ENCODE peak calls at places on chromosomes 5 and 9, in five cellular contexts. One of them, this sample, is unnamed. For H3K79me2, the result is how much of the 10 kb centered on the place peaks cover.

GRCh38 chr9:90107864-90108263 is 503.1 kb downstream of the GADD45G start:
- DNase-seq in neural progenitor cell: no peak
- DNase-seq in mammary epithelial cell: no peak
- DNase-seq in GM23248: no peak
- DNase-seq in GM23338: no peak
- DNase-seq in this sample: no peak

GRCh38 chr5:159210306-159210722 is 961 bp upstream of the RNF145 start:
- DNase-seq in neural progenitor cell: no peak
- DNase-seq in mammary epithelial cell: peak
- DNase-seq in GM23248: peak
- DNase-seq in GM23338: no peak
- DNase-seq in this sample: no peak

GRCh38 chr9:123316053-123316718 is 39.8 kb upstream of the CRB2 start:
- DNase-seq in neural progenitor cell: no peak
- DNase-seq in mammary epithelial cell: no peak
- DNase-seq in GM23248: no peak
- DNase-seq in GM23338: no peak
- DNase-seq in this sample: no peak

GRCh38 chr5:179700401-179700918 is 1.7 kb downstream of the CANX start:
- DNase-seq in neural progenitor cell: no peak
- DNase-seq in mammary epithelial cell: peak
- DNase-seq in GM23248: peak
- DNase-seq in GM23338: peak
- DNase-seq in this sample: no peak

GRCh38 chr5:115962565-115963402 is 509 bp downstream of the LVRN start:
- DNase-seq in neural progenitor cell: peak
- DNase-seq in mammary epithelial cell: no peak
- DNase-seq in GM23248: peak
- DNase-seq in GM23338: peak
- DNase-seq in this sample: no peak

GRCh38 chr9:13759624-13760023 is 480.1 kb upstream of the MPDZ start:
- DNase-seq in neural progenitor cell: peak
- DNase-seq in mammary epithelial cell: no peak
- DNase-seq in GM23248: no peak
- DNase-seq in GM23338: no peak
- DNase-seq in this sample: no peak

GRCh38 chr5:73104326-73104725 is 16.0 kb upstream of the TMEM171 start:
- DNase-seq in neural progenitor cell: peak
- DNase-seq in mammary epithelial cell: no peak
- DNase-seq in GM23248: no peak
- DNase-seq in GM23338: no peak
- DNase-seq in this sample: no peak

GRCh38 chr5:16522096-16522495 is 56.5 kb upstream of the ZNF622 start:
- DNase-seq in neural progenitor cell: no peak
- DNase-seq in mammary epithelial cell: no peak
- DNase-seq in GM23248: no peak
- DNase-seq in GM23338: no peak
- DNase-seq in this sample: no peak

GRCh38 chr9:89842267-89842768 is 237.5 kb downstream of the GADD45G start:
- DNase-seq in neural progenitor cell: no peak
- DNase-seq in mammary epithelial cell: no peak
- DNase-seq in GM23248: no peak
- DNase-seq in GM23338: no peak
- DNase-seq in this sample: no peak

GRCh38 chr9:16143310-16143709 is 590.5 kb downstream of the CCDC171 start:
- DNase-seq in neural progenitor cell: no peak
- DNase-seq in mammary epithelial cell: no peak
- DNase-seq in GM23248: no peak
- DNase-seq in GM23338: no peak
- DNase-seq in this sample: no peak

GRCh38 chr5:150618188-150618587 is 22.3 kb upstream of the SYNPO start:
- DNase-seq in neural progenitor cell: no peak
- DNase-seq in mammary epithelial cell: no peak
- DNase-seq in GM23248: no peak
- DNase-seq in GM23338: no peak
- DNase-seq in this sample: no peak

GRCh38 chr5:71757590-71758543 is 38.8 kb downstream of the CARTPT start:
- DNase-seq in neural progenitor cell: peak
- DNase-seq in mammary epithelial cell: peak
- DNase-seq in GM23248: peak
- DNase-seq in GM23338: peak
- DNase-seq in this sample: peak

GRCh38 chr5:132294728-132295504 is 722 bp downstream of the SLC22A4 start:
- DNase-seq in neural progenitor cell: peak
- DNase-seq in mammary epithelial cell: peak
- DNase-seq in GM23248: peak
- DNase-seq in GM23338: peak
- DNase-seq in this sample: peak

GRCh38 chr5:175663191-175664184 is 5.6 kb downstream of the HRH2 start:
- DNase-seq in neural progenitor cell: no peak
- DNase-seq in mammary epithelial cell: no peak
- DNase-seq in GM23248: no peak
- DNase-seq in GM23338: no peak
- DNase-seq in this sample: no peak

GRCh38 chr5:137627730-137628129 is 108.2 kb downstream of the KLHL3 start:
- DNase-seq in neural progenitor cell: no peak
- DNase-seq in mammary epithelial cell: no peak
- DNase-seq in GM23248: no peak
- DNase-seq in GM23338: no peak
- DNase-seq in this sample: no peak

DNA sequence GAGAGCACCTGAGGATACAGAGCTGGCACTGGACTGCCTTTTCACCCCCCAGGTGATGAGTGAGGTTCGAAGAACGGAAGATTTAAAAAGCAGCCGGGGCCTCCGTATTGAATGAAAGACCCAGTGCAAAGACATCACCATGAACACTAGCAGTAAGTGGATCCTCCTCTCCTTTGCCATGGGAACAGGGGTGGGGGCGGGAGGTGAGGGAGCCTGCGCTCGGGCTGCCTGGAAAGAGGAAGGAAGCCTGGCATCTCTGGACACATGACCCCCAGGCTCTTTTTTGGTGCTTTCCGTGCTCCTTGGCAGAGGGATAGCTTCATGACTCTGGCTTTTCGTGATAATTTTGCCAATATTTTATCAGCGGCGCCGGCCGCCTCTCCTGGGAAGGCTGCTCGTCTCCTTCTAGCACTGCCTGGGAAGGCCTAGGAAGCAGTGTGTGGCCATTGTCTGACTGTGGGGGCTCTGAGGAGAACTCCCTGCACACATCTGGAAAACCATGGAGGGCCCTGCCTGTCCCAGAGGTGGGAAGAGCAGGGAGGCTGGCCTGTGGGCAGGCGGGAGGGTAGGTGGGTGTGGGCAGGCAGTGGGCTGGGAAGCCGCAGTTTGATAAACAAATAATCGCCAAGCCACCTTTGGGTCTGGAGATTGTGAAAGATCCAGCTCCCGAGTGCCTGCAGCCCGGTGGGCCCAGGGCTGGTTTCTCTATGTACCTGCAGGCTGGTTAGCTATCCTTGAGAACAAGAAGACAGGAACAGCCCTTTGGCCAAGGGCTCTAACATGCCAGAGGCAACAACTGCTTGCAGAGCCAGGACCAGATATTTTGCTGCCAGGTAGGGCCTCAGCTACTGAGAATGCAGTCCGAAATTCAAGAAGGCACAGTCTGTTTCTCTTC is 911 bp downstream of the ABLIM3 start:
- DNase-seq in neural progenitor cell: peak
- DNase-seq in mammary epithelial cell: no peak
- DNase-seq in GM23248: peak
- DNase-seq in GM23338: peak
- DNase-seq in this sample: no peak
- H3K79me2 ChIP-seq in neural progenitor cell: under half
- H3K79me2 ChIP-seq in mammary epithelial cell: under half
- H3K79me2 ChIP-seq in GM23248: under half
- H3K79me2 ChIP-seq in GM23338: under half
- H3K79me2 ChIP-seq in this sample: under half

GRCh38 chr9:4829956-4830355 is 37.2 kb downstream of the RCL1 start:
- DNase-seq in neural progenitor cell: no peak
- DNase-seq in mammary epithelial cell: no peak
- DNase-seq in GM23248: peak
- DNase-seq in GM23338: no peak
- DNase-seq in this sample: no peak

GRCh38 chr9:4828776-4829175 is 36.0 kb downstream of the RCL1 start:
- DNase-seq in neural progenitor cell: no peak
- DNase-seq in mammary epithelial cell: no peak
- DNase-seq in GM23248: peak
- DNase-seq in GM23338: no peak
- DNase-seq in this sample: no peak

GRCh38 chr9:4830699-4831098 is 38.0 kb downstream of the RCL1 start:
- DNase-seq in neural progenitor cell: no peak
- DNase-seq in mammary epithelial cell: no peak
- DNase-seq in GM23248: no peak
- DNase-seq in GM23338: no peak
- DNase-seq in this sample: no peak

GRCh38 chr9:4827224-4827623 is 34.5 kb downstream of the RCL1 start:
- DNase-seq in neural progenitor cell: no peak
- DNase-seq in mammary epithelial cell: no peak
- DNase-seq in GM23248: no peak
- DNase-seq in GM23338: no peak
- DNase-seq in this sample: no peak

DNA sequence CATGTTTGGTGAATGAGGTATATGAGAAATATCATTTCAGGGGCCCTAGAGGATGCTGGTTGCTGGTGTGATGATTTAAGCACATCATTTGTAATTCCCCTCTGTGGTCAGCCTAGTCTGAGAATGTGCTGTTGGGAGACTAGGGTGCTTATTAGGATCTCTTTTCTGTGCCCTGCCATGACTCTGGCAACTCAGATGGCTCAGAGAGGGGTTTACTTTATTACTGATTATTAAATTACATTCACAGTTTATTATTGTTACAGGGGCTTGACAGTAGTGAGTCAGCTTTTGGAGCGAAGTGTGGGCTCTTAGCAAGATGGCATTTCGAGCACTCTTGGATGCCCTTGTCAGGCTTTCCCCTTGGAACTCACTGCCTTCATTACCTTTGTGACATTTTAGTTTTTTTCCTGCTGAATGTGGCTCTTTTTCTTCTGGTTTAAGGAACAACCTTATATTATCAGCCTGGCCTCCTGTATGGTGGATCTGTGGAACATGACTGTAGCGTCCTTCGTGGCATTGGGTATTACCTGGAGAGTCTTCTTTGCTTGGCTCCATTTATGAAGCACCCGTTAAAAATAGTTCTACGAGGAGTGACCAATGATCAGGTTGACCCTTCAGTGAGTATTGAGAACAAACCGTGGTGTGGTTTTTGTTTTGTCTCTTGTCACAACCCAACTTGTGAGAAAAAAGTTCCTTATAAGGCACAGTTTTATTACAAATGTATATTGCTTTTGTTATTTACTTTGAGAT is 33.8 kb downstream of the RCL1 start:
- DNase-seq in neural progenitor cell: no peak
- DNase-seq in mammary epithelial cell: no peak
- DNase-seq in GM23248: no peak
- DNase-seq in GM23338: no peak
- DNase-seq in this sample: no peak
- H3K79me2 ChIP-seq in neural progenitor cell: under half
- H3K79me2 ChIP-seq in mammary epithelial cell: half or more
- H3K79me2 ChIP-seq in GM23248: under half
- H3K79me2 ChIP-seq in GM23338: half or more
- H3K79me2 ChIP-seq in this sample: half or more

GRCh38 chr5:76412511-76412910 is 9.4 kb downstream of the IQGAP2 start:
- DNase-seq in neural progenitor cell: no peak
- DNase-seq in mammary epithelial cell: no peak
- DNase-seq in GM23248: no peak
- DNase-seq in GM23338: no peak
- DNase-seq in this sample: no peak

GRCh38 chr5:76414788-76415187 is 11.7 kb downstream of the IQGAP2 start:
- DNase-seq in neural progenitor cell: no peak
- DNase-seq in mammary epithelial cell: no peak
- DNase-seq in GM23248: no peak
- DNase-seq in GM23338: no peak
- DNase-seq in this sample: no peak

GRCh38 chr5:76408104-76408644 is 5.1 kb downstream of the IQGAP2 start:
- DNase-seq in neural progenitor cell: no peak
- DNase-seq in mammary epithelial cell: no peak
- DNase-seq in GM23248: no peak
- DNase-seq in GM23338: no peak
- DNase-seq in this sample: no peak

GRCh38 chr5:76415855-76416254 is 12.8 kb downstream of the IQGAP2 start:
- DNase-seq in neural progenitor cell: no peak
- DNase-seq in mammary epithelial cell: no peak
- DNase-seq in GM23248: no peak
- DNase-seq in GM23338: no peak
- DNase-seq in this sample: no peak

GRCh38 chr5:76413746-76414145 is 10.7 kb downstream of the IQGAP2 start:
- DNase-seq in neural progenitor cell: no peak
- DNase-seq in mammary epithelial cell: no peak
- DNase-seq in GM23248: no peak
- DNase-seq in GM23338: no peak
- DNase-seq in this sample: no peak
- H3K79me2 ChIP-seq in neural progenitor cell: under half
- H3K79me2 ChIP-seq in mammary epithelial cell: under half
- H3K79me2 ChIP-seq in GM23248: under half
- H3K79me2 ChIP-seq in GM23338: half or more
- H3K79me2 ChIP-seq in this sample: under half

GRCh38 chr9:95024097-95024671 is 293.3 kb downstream of the FANCC start:
- DNase-seq in neural progenitor cell: peak
- DNase-seq in mammary epithelial cell: no peak
- DNase-seq in GM23248: peak
- DNase-seq in GM23338: peak
- DNase-seq in this sample: no peak

GRCh38 chr9:95017661-95018060 is 291.2 kb downstream of the AOPEP start:
- DNase-seq in neural progenitor cell: no peak
- DNase-seq in mammary epithelial cell: peak
- DNase-seq in GM23248: peak
- DNase-seq in GM23338: no peak
- DNase-seq in this sample: no peak

GRCh38 chr9:95018099-95018927 is 291.8 kb downstream of the AOPEP start:
- DNase-seq in neural progenitor cell: peak
- DNase-seq in mammary epithelial cell: peak
- DNase-seq in GM23248: peak
- DNase-seq in GM23338: peak
- DNase-seq in this sample: peak

GRCh38 chr9:95023217-95024003 is 294.1 kb downstream of the FANCC start:
- DNase-seq in neural progenitor cell: no peak
- DNase-seq in mammary epithelial cell: peak
- DNase-seq in GM23248: peak
- DNase-seq in GM23338: no peak
- DNase-seq in this sample: peak

DNA sequence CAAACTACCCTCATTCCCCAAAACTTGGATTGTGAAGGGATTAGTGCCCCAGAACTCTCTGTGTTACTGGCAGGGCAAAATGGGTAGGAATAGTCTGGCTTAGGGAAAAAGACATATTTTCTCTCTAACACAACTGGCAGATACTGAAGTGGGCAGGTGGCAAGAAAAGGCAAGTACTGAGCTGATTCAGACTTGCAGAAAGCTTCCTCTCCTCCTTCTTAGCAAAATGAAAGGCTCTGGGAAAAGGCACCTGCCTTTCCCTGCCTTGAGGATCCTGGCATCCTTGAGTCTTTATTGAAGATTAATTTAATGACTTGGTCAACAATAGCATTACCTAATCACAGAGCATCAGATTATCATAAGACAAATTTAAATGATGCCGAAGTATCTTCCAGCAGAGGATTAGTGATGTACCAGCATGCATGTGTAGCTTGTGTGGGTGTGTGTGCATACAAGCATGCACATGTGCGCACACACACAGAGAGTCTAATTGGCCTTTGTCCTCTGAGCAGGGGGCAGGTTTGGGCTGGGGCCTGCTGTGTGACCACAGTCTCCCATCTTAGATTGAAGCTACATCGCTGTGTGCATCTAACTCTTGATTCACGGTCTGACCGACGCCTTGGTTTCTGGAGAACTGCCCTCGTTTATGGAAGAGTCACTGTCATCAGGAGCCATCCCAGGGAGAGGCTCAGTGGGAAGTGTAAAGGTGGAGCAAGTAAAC is 294.8 kb downstream of the AOPEP start:
- DNase-seq in neural progenitor cell: no peak
- DNase-seq in mammary epithelial cell: peak
- DNase-seq in GM23248: no peak
- DNase-seq in GM23338: no peak
- DNase-seq in this sample: no peak
- H3K79me2 ChIP-seq in neural progenitor cell: under half
- H3K79me2 ChIP-seq in mammary epithelial cell: half or more
- H3K79me2 ChIP-seq in GM23248: half or more
- H3K79me2 ChIP-seq in GM23338: under half
- H3K79me2 ChIP-seq in this sample: under half

This sample was measured in HCT116.